ENCODE peak calls at places on chromosomes 2 and 18, in seven cellular contexts. H is astrocyte, Z is body of pancreas, T is coronary artery, U is right lobe of liver, W is aorta, I is OCI-LY7. N is an unnamed sample.

GRCh38 chr2:58237741-58238140 is 3.4 kb downstream of the FANCL start:
- DNase-seq in H (no peak), Z (no peak), T (no peak), U (no peak), W (no peak), I (peak), N (no peak)

GRCh38 chr2:224163573-224164307 is 124.7 kb upstream of the SERPINE2 start:
- DNase-seq in H (peak), Z (no peak), T (no peak), U (no peak), W (no peak), I (no peak), N (peak)

GRCh38 chr18:11808001-11808855 is 43.0 kb upstream of the CHMP1B start:
- DNase-seq in H (peak), Z (no peak), T (no peak), U (no peak), W (no peak), I (no peak), N (peak)

GRCh38 chr2:165634855-165635254 is 159.2 kb downstream of the GALNT3 start:
- DNase-seq in H (peak), Z (no peak), T (no peak), U (no peak), W (peak), I (no peak), N (peak)

GRCh38 chr2:111161971-111162370 is 41.3 kb downstream of the BCL2L11 start:
- DNase-seq in H (no peak), Z (peak), T (no peak), U (peak), W (peak), I (no peak), N (no peak)

GRCh38 chr18:79898952-79899608 is 52.4 kb downstream of the SLC66A2 start:
- DNase-seq in H (no peak), Z (no peak), T (no peak), U (peak), W (no peak), I (no peak), N (no peak)

GRCh38 chr2:96963316-96963715 is 23.1 kb downstream of the FAM178B start:
- DNase-seq in H (no peak), Z (no peak), T (no peak), U (no peak), W (no peak), I (no peak), N (no peak)

GRCh38 chr18:56431551-56431950 is 206.8 kb downstream of the TXNL1 start:
- DNase-seq in H (peak), Z (peak), T (no peak), U (no peak), W (no peak), I (no peak), N (no peak)

GRCh38 chr2:161239416-161240109 is 68.7 kb upstream of the PSMD14 start:
- DNase-seq in H (no peak), Z (no peak), T (peak), U (no peak), W (peak), I (no peak), N (no peak)

GRCh38 chr2:128578406-128579385 is 260.0 kb upstream of the HS6ST1 start:
- DNase-seq in H (no peak), Z (no peak), T (no peak), U (no peak), W (no peak), I (no peak), N (no peak)

GRCh38 chr2:148927010-148927409 is 52.0 kb downstream of the KIF5C start:
- DNase-seq in H (no peak), Z (no peak), T (no peak), U (no peak), W (no peak), I (no peak), N (no peak)

GRCh38 chr2:164710252-164710633 is 89.0 kb upstream of the GRB14 start:
- DNase-seq in H (peak), Z (no peak), T (no peak), U (no peak), W (no peak), I (no peak), N (peak)

GRCh38 chr2:237901932-237902846 is 42.8 kb downstream of the RAMP1 start:
- DNase-seq in H (no peak), Z (no peak), T (no peak), U (no peak), W (peak), I (peak), N (no peak)

GRCh38 chr2:98308532-98308931 is 37.7 kb upstream of the CNGA3 start:
- DNase-seq in H (no peak), Z (no peak), T (no peak), U (no peak), W (no peak), I (no peak), N (no peak)

GRCh38 chr2:26330114-26330581 is 15.8 kb upstream of the SELENOI start:
- DNase-seq in H (peak), Z (peak), T (peak), U (peak), W (peak), I (peak), N (peak)

GRCh38 chr2:170467568-170468422 is 247.3 kb upstream of the SP5 start:
- DNase-seq in H (no peak), Z (no peak), T (no peak), U (no peak), W (no peak), I (no peak), N (no peak)

GRCh38 chr2:28250006-28250405 is 142.7 kb upstream of the FOSL2 start:
- DNase-seq in H (peak), Z (no peak), T (no peak), U (no peak), W (no peak), I (no peak), N (peak)

GRCh38 chr18:21191596-21192307 is 50.3 kb upstream of the GREB1L start:
- DNase-seq in H (peak), Z (no peak), T (peak), U (peak), W (peak), I (peak), N (peak)

GRCh38 chr2:232438951-232439757 is 16.8 kb upstream of the ALPI start:
- DNase-seq in H (no peak), Z (peak), T (peak), U (peak), W (no peak), I (peak), N (no peak)

GRCh38 chr18:8657873-8658521 is 47.4 kb upstream of the MTCL1 start:
- DNase-seq in H (peak), Z (no peak), T (no peak), U (no peak), W (no peak), I (no peak), N (no peak)

GRCh38 chr2:119943058-119943457 is 69.8 kb upstream of the EPB41L5 start:
- DNase-seq in H (no peak), Z (no peak), T (no peak), U (no peak), W (no peak), I (no peak), N (no peak)

GRCh38 chr2:159828736-159829135 is 30.7 kb upstream of the CD302 start:
- DNase-seq in H (no peak), Z (no peak), T (no peak), U (no peak), W (no peak), I (no peak), N (no peak)

GRCh38 chr2:241514545-241514944 is 6.2 kb upstream of the STK25 start:
- DNase-seq in H (no peak), Z (no peak), T (no peak), U (no peak), W (no peak), I (no peak), N (no peak)

GRCh38 chr2:11583203-11583752 is 49.4 kb downstream of the GREB1 start:
- DNase-seq in H (no peak), Z (no peak), T (no peak), U (no peak), W (no peak), I (no peak), N (no peak)

GRCh38 chr2:96427917-96428316 is 77.2 kb downstream of the NEURL3 start:
- DNase-seq in H (peak), Z (no peak), T (no peak), U (no peak), W (no peak), I (no peak), N (peak)

GRCh38 chr2:7899241-7899640 is 782.6 kb upstream of the ID2 start:
- DNase-seq in H (no peak), Z (no peak), T (no peak), U (no peak), W (no peak), I (peak), N (no peak)

GRCh38 chr2:824954-825353 is 125.7 kb upstream of the SNTG2 start:
- DNase-seq in H (no peak), Z (no peak), T (no peak), U (no peak), W (no peak), I (no peak), N (no peak)

DNA sequence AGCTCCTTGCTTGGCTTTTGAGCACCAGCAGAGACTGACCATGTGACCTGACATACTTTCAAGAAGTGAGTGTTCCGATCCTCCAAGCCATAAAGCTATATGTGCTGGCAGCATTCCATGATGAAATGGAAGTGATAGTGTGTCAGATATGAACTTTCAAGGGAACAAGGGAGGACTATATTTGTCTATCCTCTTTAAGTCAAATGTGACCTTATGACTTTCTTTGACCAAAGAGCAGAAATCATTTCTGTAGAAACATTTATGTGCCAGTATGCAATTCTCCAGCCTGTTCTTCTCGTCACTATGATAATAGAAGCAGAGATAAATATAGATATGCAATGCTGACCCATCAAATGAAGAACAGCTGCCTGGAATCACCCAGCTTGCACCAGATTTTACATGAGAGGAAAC is 14.4 kb downstream of the HYCC2 start:
- DNase-seq in H (no peak), Z (no peak), T (no peak), U (no peak), W (no peak), I (no peak), N (peak)
- H3K27ac ChIP-seq in H (no peak), Z (no peak), T (no peak), U (no peak), W (no peak), I (no peak), N (peak)

GRCh38 chr2:206160124-206160806 is 570 bp downstream of the EEF1B2 start:
- DNase-seq in H (no peak), Z (peak), T (no peak), U (no peak), W (no peak), I (peak), N (no peak)

GRCh38 chr2:206159346-206160123 is at the start of the genes EEF1B2 and NDUFS1:
- DNase-seq in H (peak), Z (peak), T (peak), U (peak), W (peak), I (peak), N (peak)

GRCh38 chr2:206164261-206164862 is 4.7 kb downstream of the EEF1B2 start:
- DNase-seq in H (no peak), Z (peak), T (no peak), U (no peak), W (no peak), I (peak), N (peak)

GRCh38 chr2:206160807-206161179 is 1.1 kb downstream of the EEF1B2 start:
- DNase-seq in H (no peak), Z (no peak), T (no peak), U (no peak), W (no peak), I (peak), N (no peak)

DNA sequence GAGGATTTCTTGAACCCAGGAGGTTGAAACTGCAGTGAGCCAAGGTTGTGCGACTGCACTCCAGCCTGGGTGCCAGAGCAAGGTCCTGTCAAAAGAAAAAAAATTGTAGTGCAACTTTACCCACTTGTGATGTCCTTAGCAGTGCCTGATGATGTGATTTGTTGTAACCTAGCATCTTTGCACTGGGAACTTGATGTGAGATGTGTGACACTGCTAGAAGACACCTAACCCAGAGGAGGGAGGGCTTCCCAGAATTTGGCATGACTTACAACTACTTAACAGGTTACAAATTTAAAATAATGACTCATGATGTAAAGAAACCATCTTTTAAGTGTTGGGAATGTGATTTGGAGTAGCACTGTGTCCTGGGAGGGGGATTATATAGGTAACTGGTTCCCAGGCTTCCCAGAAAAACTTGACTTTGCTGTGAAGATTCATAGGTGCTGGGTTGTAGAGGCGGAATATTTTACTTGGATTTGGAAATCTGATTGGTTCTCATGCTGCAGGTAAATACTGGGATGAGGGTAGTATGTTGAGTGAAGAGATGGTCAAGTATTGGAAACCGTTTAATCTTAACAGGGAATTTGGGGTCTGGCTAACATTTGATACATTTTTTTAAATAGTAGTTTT is 3.7 kb downstream of the EEF1B2 start:
- DNase-seq in H (no peak), Z (no peak), T (no peak), U (no peak), W (no peak), I (no peak), N (no peak)
- H3K4me3 ChIP-seq in H (no peak), Z (no peak), T (no peak), U (no peak), W (no peak), I (no peak), N (no peak)

DNA sequence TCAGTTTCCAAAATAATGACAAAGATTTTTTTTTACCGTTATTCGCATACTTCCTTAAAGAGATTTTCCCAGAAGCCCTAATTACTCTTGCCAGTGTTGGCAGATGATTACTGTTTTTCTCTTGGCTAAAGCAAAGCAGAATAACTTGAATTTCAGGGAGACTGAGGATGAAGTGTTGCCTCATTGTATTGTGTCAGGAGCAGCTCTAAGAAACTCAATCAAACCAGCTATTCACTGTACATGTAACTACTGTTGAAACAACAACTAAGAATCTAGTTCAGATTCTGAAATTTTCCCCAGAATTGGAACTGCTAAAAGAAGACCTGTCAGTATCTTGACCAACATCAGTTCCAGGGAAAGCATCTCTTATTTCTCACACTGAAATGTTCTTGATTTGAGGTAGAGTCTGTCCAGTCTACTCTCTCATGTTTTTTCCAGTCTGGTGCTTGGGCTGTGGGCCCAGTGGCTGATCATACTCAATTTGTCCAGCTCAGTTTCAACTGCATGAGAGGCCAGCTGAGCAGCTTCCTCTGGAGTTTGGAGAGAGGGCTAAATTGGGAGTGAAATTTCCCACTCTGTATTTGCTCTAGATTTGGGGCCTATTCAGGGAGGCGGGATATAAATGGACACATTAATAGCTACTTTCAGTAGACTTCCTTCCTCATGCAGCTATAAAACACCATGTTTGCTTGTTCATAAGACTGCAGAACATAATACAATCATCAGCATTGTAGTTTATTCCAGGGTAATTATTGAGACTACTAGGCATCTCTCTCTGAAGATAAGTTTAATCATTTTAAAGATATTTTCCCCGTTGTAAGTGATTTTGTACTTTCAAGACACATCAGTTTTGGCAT is 78.6 kb downstream of the PPP1R1C start:
- DNase-seq in H (no peak), Z (no peak), T (no peak), U (no peak), W (peak), I (no peak), N (no peak)
- H3K27ac ChIP-seq in H (no peak), Z (no peak), T (peak), U (peak), W (peak), I (no peak), N (no peak)

DNA sequence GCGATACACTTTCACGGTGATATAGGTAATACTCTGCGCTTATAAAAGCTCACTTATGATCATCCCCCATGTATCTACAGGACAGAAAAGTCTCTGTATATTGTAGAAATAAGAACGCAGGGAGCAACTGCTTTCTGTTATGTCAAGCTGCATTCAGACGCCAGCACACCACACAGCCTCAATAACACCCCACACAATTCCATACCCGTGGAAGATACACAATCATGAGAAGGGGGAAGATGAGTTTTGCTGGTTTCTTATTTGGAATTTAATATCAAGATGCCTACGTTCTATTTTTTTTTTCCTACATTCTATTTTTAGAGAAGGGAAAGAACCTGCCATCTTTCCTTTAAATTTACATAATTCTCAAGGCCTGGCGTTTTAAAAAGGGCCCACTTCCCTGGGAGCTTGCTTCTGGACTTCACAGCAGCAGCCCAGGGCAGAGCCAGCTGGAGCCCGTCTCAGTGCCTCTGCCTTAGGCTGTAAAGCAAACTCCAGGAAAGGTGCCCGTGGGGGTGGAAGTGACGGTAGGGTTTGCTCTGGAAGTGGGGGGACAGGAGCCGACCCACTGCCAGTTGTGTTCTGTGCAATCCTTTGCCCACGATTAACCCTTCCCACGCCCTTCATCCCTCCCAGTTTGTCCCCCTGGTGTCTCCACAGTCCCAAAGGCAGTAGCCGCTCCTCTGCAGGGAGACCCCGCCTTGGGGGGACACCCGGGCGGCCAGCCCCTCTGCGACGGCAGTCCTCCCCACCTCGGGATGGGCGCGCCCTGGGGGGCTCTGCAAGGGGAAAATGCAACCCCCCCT is 5.3 kb downstream of the PTGR3 start:
- DNase-seq in H (peak), Z (peak), T (no peak), U (no peak), W (no peak), I (no peak), N (no peak)
- H3K4me3 ChIP-seq in H (no peak), Z (no peak), T (peak), U (no peak), W (no peak), I (no peak), N (peak)